ENCODE peak calls at places on chromosomes 7 and 10, in four cellular contexts. One of them, this sample, is unnamed.

GRCh38 chr7:155620497-155620896 is 24.0 kb upstream of the RBM33 start:
- DNase-seq in erythroblast: no peak
- DNase-seq in esophagus squamous epithelium: no peak
- DNase-seq in IMR-90: no peak
- DNase-seq in this sample: no peak

GRCh38 chr10:30812018-30812851 is 182.7 kb upstream of the LYZL2 start:
- DNase-seq in erythroblast: no peak
- DNase-seq in esophagus squamous epithelium: no peak
- DNase-seq in IMR-90: peak
- DNase-seq in this sample: no peak

GRCh38 chr10:6400331-6400730 is 179.7 kb downstream of the PRKCQ start:
- DNase-seq in erythroblast: no peak
- DNase-seq in esophagus squamous epithelium: no peak
- DNase-seq in IMR-90: no peak
- DNase-seq in this sample: no peak

GRCh38 chr10:114151486-114151885 is 22.5 kb downstream of the CCDC186 start:
- DNase-seq in erythroblast: no peak
- DNase-seq in esophagus squamous epithelium: no peak
- DNase-seq in IMR-90: peak
- DNase-seq in this sample: no peak

GRCh38 chr7:27427416-27427815 is 184.8 kb downstream of the EVX1 start:
- DNase-seq in erythroblast: no peak
- DNase-seq in esophagus squamous epithelium: no peak
- DNase-seq in IMR-90: no peak
- DNase-seq in this sample: no peak

GRCh38 chr7:75657866-75658265 is 80.9 kb downstream of the HIP1 start:
- DNase-seq in erythroblast: no peak
- DNase-seq in esophagus squamous epithelium: no peak
- DNase-seq in IMR-90: no peak
- DNase-seq in this sample: no peak

GRCh38 chr7:143492799-143493568 is 15.3 kb downstream of the TAS2R41 start:
- DNase-seq in erythroblast: no peak
- DNase-seq in esophagus squamous epithelium: no peak
- DNase-seq in IMR-90: peak
- DNase-seq in this sample: no peak

GRCh38 chr10:42939237-42939636 is 137.6 kb upstream of the RET start:
- DNase-seq in erythroblast: no peak
- DNase-seq in esophagus squamous epithelium: no peak
- DNase-seq in IMR-90: no peak
- DNase-seq in this sample: no peak

GRCh38 chr7:93715234-93715633 is 140.7 kb upstream of the CALCR start:
- DNase-seq in erythroblast: peak
- DNase-seq in esophagus squamous epithelium: no peak
- DNase-seq in IMR-90: peak
- DNase-seq in this sample: no peak

DNA sequence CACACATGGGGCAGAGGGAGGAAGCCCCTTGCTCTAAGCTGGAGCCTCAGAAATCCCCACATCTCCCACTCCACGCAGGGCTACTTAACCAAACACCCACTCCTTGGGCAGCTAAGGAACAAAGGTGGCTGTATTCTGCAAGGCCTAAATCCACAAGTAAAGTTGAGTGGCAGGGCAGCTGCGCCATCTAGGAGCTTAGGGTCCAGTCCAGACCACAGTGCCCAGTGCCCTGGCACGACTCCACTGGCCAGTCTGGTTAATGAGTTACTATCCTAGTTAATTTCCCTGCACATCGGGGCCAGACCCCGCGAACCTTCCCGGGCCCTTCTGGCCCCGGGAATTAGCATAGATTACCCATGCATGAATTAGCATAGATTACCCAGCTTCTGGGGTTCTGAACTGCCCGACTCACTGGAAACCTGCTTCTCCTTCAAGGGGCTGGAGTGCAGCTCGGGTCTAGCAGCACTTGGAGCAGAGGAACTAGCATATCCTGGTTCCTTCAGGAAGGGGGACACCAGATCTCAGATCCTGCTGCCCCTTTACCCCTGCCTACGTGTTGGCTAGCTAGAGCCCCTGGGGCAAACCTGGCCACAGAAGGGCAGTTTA is 3.2 kb upstream of the EMX2 start:
- DNase-seq in erythroblast: no peak
- DNase-seq in esophagus squamous epithelium: no peak
- DNase-seq in IMR-90: no peak
- DNase-seq in this sample: no peak
- TF ChIP-seq POLR2A in erythroblast: no peak
- TF ChIP-seq POLR2A in esophagus squamous epithelium: no peak
- TF ChIP-seq POLR2A in IMR-90: no peak
- TF ChIP-seq POLR2A in this sample: no peak

GRCh38 chr10:25063644-25064043 is 47.2 kb downstream of the THNSL1 start:
- DNase-seq in erythroblast: no peak
- DNase-seq in esophagus squamous epithelium: no peak
- DNase-seq in IMR-90: no peak
- DNase-seq in this sample: no peak
- TF ChIP-seq POLR2A in erythroblast: no peak
- TF ChIP-seq POLR2A in esophagus squamous epithelium: no peak
- TF ChIP-seq POLR2A in IMR-90: no peak
- TF ChIP-seq POLR2A in this sample: no peak

GRCh38 chr10:11339660-11340059 is 271.8 kb downstream of the USP6NL start:
- DNase-seq in erythroblast: no peak
- DNase-seq in esophagus squamous epithelium: no peak
- DNase-seq in IMR-90: no peak
- DNase-seq in this sample: no peak

GRCh38 chr10:11341253-11341652 is 270.2 kb downstream of the USP6NL start:
- DNase-seq in erythroblast: no peak
- DNase-seq in esophagus squamous epithelium: no peak
- DNase-seq in IMR-90: no peak
- DNase-seq in this sample: no peak

GRCh38 chr10:11344081-11344480 is 267.4 kb downstream of the USP6NL start:
- DNase-seq in erythroblast: no peak
- DNase-seq in esophagus squamous epithelium: no peak
- DNase-seq in IMR-90: no peak
- DNase-seq in this sample: no peak

GRCh38 chr10:11345224-11346054 is 266.0 kb downstream of the USP6NL start:
- DNase-seq in erythroblast: peak
- DNase-seq in esophagus squamous epithelium: no peak
- DNase-seq in IMR-90: no peak
- DNase-seq in this sample: no peak

DNA sequence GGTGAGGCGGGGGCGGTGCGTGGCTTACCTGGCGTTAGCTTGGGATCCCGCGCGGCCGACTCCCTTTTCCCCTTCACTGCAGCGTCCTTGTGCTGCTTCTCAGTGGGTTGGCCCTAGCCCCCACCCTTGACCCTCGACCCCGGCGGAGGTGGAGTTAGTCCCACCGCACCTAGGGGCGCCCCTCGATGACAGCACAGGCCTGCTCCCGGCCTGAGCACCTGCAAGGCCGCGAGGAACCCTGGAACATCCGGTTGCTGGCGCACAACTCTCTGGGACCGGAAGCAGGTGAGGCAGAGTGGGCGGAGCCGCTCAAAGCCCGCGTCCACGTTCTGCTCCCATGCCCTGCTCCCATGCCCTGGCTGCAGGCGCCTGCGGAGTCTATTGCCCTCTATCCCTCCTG is 266.9 kb downstream of the USP6NL start:
- DNase-seq in erythroblast: no peak
- DNase-seq in esophagus squamous epithelium: no peak
- DNase-seq in IMR-90: no peak
- DNase-seq in this sample: no peak
- TF ChIP-seq POLR2A in erythroblast: no peak
- TF ChIP-seq POLR2A in esophagus squamous epithelium: no peak
- TF ChIP-seq POLR2A in IMR-90: no peak
- TF ChIP-seq POLR2A in this sample: no peak

DNA sequence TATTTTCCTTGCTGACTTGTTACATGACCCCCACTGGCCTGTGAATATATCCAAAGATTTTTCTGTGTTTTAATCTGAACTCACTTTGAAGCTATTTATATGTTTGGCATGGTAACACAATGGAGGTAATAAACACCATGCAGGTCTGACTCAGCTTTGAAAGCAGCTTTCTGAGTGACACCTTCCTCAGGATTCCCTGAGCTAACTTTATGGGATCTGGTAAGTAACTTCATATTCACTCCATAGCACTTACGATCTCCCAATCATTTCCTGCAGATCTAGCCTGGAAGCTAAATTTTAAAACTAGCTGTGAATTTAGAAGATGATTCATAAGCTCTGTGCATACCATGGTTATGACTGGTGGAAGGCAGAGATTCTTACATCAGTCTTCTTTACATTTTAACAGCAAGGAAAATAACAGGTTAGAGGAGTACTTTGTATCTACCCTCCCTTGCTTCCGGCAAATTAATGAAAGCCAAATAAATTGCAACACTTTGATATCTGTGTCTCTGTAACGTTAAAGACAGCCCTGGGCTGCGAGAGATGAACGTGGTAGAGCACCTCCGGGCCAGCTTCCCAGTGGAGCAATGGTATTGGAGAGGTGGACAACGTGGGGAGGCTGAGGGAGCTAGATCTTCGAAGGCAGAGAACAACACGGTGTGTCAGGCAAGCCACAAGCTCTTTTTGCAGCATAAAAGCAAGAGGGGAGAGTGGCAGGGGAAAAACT is 170.2 kb upstream of the KLF14 start:
- DNase-seq in erythroblast: no peak
- DNase-seq in esophagus squamous epithelium: no peak
- DNase-seq in IMR-90: peak
- DNase-seq in this sample: no peak
- TF ChIP-seq POLR2A in erythroblast: no peak
- TF ChIP-seq POLR2A in esophagus squamous epithelium: no peak
- TF ChIP-seq POLR2A in IMR-90: peak
- TF ChIP-seq POLR2A in this sample: no peak